ENCODE peak calls at places on chromosomes 7 and 10, in eight cellular contexts. I is psoas muscle; X is IMR-90; O is CD8-positive, alpha-beta T cell; S is transverse colon; B is keratinocyte; V is gastrocnemius medialis; K is heart left ventricle. M is an unnamed sample. For H3K9me3 and H3K4me1, the result is how much of the 10 kb centered on the place peaks cover.

GRCh38 chr10:124534231-124534798 is 72.7 kb downstream of the LHPP start:
- DNase-seq in I (no peak), X (no peak), O (no peak), S (peak), B (no peak), V (no peak), K (no peak), M (peak)

GRCh38 chr10:131002031-131002861 is 309.3 kb downstream of the TCERG1L start:
- DNase-seq in I (no peak), X (no peak), O (no peak), S (no peak), B (no peak), V (peak), K (no peak), M (peak)

GRCh38 chr10:72133517-72133916 is 45.2 kb upstream of the SPOCK2 start:
- DNase-seq in I (no peak), X (peak), O (no peak), S (no peak), B (no peak), V (no peak), K (no peak), M (no peak)

GRCh38 chr7:134421998-134422397 is 36.9 kb downstream of the AKR1B1 start:
- DNase-seq in I (no peak), X (no peak), O (no peak), S (no peak), B (no peak), V (no peak), K (no peak), M (no peak)

GRCh38 chr10:121531830-121532178 is 66.4 kb downstream of the FGFR2 start:
- DNase-seq in I (no peak), X (no peak), O (no peak), S (no peak), B (no peak), V (no peak), K (no peak), M (no peak)

GRCh38 chr10:129960493-129961273 is 3.4 kb downstream of the EBF3 start:
- DNase-seq in I (no peak), X (no peak), O (no peak), S (no peak), B (no peak), V (no peak), K (no peak), M (no peak)

GRCh38 chr7:158858592-158859503 is 2.5 kb downstream of the DYNC2I1 start:
- DNase-seq in I (no peak), X (no peak), O (no peak), S (no peak), B (no peak), V (no peak), K (no peak), M (no peak)

GRCh38 chr7:42552227-42552626 is 315.2 kb upstream of the GLI3 start:
- DNase-seq in I (no peak), X (no peak), O (no peak), S (no peak), B (no peak), V (no peak), K (no peak), M (no peak)

GRCh38 chr10:2926918-2927660 is 140.3 kb upstream of the PFKP start:
- DNase-seq in I (no peak), X (no peak), O (no peak), S (no peak), B (no peak), V (no peak), K (no peak), M (no peak)

GRCh38 chr7:142693911-142694310 is 55.4 kb upstream of the PRSS1 start:
- DNase-seq in I (no peak), X (no peak), O (no peak), S (no peak), B (no peak), V (no peak), K (no peak), M (no peak)

GRCh38 chr10:110508806-110509544 is 11.3 kb downstream of the DUSP5 start:
- DNase-seq in I (no peak), X (no peak), O (no peak), S (no peak), B (no peak), V (no peak), K (peak), M (no peak)

GRCh38 chr7:50782376-50783208 is at the start of gene GRB10:
- DNase-seq in I (peak), X (peak), O (no peak), S (no peak), B (no peak), V (no peak), K (peak), M (peak)

GRCh38 chr7:112157072-112157471 is 49.1 kb downstream of the DOCK4 start:
- DNase-seq in I (no peak), X (peak), O (no peak), S (no peak), B (no peak), V (no peak), K (no peak), M (no peak)

GRCh38 chr10:112834661-112835060 is 115.4 kb upstream of the TCF7L2 start:
- DNase-seq in I (peak), X (no peak), O (no peak), S (no peak), B (no peak), V (no peak), K (no peak), M (no peak)

GRCh38 chr10:86958109-86958830 is at the start of gene SNCG:
- DNase-seq in I (no peak), X (no peak), O (no peak), S (no peak), B (no peak), V (no peak), K (peak), M (peak)

GRCh38 chr7:139041378-139042053 is 5.7 kb upstream of the ZC3HAV1L start:
- DNase-seq in I (no peak), X (no peak), O (no peak), S (no peak), B (no peak), V (no peak), K (no peak), M (no peak)

GRCh38 chr7:24825315-24825917 is 68.2 kb upstream of the GSDME start:
- DNase-seq in I (no peak), X (no peak), O (no peak), S (no peak), B (no peak), V (no peak), K (no peak), M (no peak)

GRCh38 chr10:15232279-15232678 is 63.8 kb upstream of the NMT2 start:
- DNase-seq in I (no peak), X (no peak), O (no peak), S (no peak), B (no peak), V (no peak), K (no peak), M (no peak)

GRCh38 chr10:15228426-15228825 is 59.9 kb upstream of the NMT2 start:
- DNase-seq in I (no peak), X (no peak), O (no peak), S (no peak), B (no peak), V (no peak), K (no peak), M (no peak)

GRCh38 chr10:15229268-15229667 is 60.8 kb upstream of the NMT2 start:
- DNase-seq in I (no peak), X (no peak), O (no peak), S (no peak), B (no peak), V (no peak), K (no peak), M (no peak)

GRCh38 chr10:15231403-15231802 is 62.9 kb upstream of the NMT2 start:
- DNase-seq in I (no peak), X (no peak), O (no peak), S (no peak), B (no peak), V (no peak), K (no peak), M (no peak)

DNA sequence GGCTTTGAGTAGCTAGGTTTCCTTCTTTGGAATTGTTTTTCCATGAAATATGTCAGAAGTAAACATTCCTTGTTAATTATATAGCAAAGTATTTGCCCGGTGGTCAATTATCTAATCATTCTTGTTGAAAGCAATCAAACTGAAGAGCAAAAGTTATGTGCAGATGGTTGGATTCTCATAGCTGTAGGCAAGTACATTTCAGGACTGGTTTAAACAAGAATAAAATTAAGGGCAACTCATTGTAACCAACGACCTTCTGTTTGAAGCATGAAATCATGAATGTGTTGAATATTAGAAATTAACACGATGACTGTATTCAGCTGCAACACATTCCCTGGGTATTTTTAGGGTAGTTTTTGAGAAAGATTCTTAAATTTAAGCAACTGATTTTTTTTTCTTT is 61.8 kb upstream of the NMT2 start:
- DNase-seq in I (no peak), X (no peak), O (no peak), S (no peak), B (no peak), V (no peak), K (no peak), M (no peak)
- H3K9me3 ChIP-seq in I (under half), X (under half), O (under half), S (under half), B (under half), V (under half), K (under half), M (under half)

DNA sequence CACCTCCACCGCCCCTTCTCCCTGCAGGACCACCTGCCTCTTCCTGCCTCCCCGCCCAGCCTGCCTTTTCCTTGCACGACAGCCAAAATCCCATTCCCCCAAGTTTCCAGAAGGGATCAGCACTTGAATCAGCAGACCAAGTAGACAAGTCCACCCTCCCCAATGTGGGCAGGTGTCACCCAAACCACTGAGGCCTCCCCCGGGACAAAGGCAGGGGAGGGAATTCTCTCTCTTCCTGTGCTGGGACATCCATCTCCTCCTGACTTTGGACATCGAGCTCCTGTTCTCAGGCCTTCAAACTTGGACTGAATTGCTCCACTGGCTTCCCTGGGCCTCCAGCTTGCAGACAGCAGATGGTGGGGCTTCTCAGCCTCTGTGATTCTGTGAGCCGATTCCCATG is 21.6 kb upstream of the PSMG3 start:
- DNase-seq in I (no peak), X (no peak), O (no peak), S (no peak), B (no peak), V (no peak), K (no peak), M (no peak)
- H3K4me1 ChIP-seq in I (under half), X (under half), O (under half), S (under half), B (under half), V (under half), K (under half), M (under half)

DNA sequence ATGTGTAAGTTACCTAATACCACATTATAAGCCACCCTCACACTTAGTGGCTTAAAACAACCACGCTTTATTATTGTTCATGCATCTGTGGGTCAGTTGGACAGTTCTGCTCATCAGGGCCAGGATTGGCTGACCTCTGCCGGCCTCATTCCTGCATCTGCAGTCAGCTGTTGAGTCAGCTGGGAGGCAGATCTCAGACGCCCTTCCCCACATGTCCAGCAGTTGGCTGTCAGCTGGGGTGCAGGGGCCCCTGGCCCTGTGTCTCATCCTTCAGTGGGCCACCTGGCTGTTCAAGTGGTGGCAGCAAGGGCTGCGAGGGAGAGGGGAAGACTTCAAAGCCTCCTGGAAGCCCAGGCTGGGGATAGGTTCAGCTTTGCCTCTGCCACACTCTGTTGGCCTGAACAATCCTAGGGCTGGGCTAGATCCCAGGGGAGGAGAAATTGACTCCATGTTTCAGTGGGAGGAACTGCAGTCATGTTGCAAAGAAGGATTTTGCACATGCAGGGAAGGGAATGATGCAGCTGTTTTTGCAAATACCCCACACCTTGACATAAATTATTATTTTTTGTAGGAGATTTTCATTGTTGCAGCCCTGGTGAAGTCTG is 33.1 kb downstream of the TACR2 start:
- DNase-seq in I (peak), X (peak), O (no peak), S (no peak), B (no peak), V (no peak), K (peak), M (no peak)
- TF ChIP-seq CTCF in I (peak), X (peak), O (no peak), S (no peak), B (no peak), V (peak), K (peak), M (no peak)

GRCh38 chr7:14018751-14019150 is 29.3 kb upstream of the ETV1 start:
- DNase-seq in I (no peak), X (peak), O (no peak), S (no peak), B (no peak), V (no peak), K (no peak), M (no peak)
- H3K9me3 ChIP-seq in I (under half), X (under half), O (under half), S (under half), B (under half), V (under half), K (under half), M (under half)

GRCh38 chr7:47778153-47778661 is 170.1 kb downstream of the PKD1L1 start:
- DNase-seq in I (no peak), X (no peak), O (no peak), S (no peak), B (peak), V (no peak), K (no peak), M (no peak)

GRCh38 chr7:47775238-47775637 is 173.0 kb downstream of the PKD1L1 start:
- DNase-seq in I (no peak), X (no peak), O (no peak), S (no peak), B (no peak), V (no peak), K (no peak), M (no peak)

GRCh38 chr7:47779341-47779771 is 168.9 kb downstream of the PKD1L1 start:
- DNase-seq in I (no peak), X (no peak), O (no peak), S (no peak), B (no peak), V (no peak), K (no peak), M (no peak)

GRCh38 chr7:47777531-47778152 is 170.6 kb downstream of the PKD1L1 start:
- DNase-seq in I (no peak), X (no peak), O (no peak), S (no peak), B (no peak), V (no peak), K (no peak), M (no peak)

GRCh38 chr7:47776335-47776734 is 171.9 kb downstream of the PKD1L1 start:
- DNase-seq in I (no peak), X (no peak), O (no peak), S (no peak), B (peak), V (no peak), K (no peak), M (no peak)
- H3K4me1 ChIP-seq in I (under half), X (under half), O (under half), S (under half), B (under half), V (under half), K (under half), M (under half)

DNA sequence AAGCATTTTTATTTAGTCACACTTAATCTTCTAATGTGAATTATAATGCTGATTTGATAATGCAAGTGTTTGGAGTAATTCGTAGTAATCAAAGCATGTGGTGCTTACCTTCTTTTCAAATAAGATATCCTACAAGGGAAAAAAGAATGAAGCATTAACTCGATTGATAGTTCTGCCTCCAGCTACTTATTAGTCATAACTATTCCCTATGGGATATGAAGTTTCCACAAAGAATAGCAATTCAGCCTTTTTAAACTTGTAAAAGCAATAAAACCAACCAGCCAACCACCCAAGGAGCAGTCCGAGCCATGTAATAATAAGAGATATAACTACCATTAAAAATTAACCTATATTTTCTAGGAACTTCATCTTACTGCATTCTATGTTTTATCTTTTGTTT is 11.6 kb downstream of the COL28A1 start:
- DNase-seq in I (no peak), X (no peak), O (no peak), S (no peak), B (no peak), V (no peak), K (no peak), M (no peak)
- TF ChIP-seq CTCF in I (no peak), X (no peak), O (no peak), S (no peak), B (no peak), V (no peak), K (no peak), M (no peak)